ENCODE peak calls at places on chromosomes 7 and 10, in four cellular contexts. One of them, this sample, is unnamed.

GRCh38 chr7:138924551-138925225 is 56.5 kb downstream of the KIAA1549 start:
- DNase-seq in heart left ventricle: no peak
- DNase-seq in tibial artery: no peak
- DNase-seq in dorsolateral prefrontal cortex: no peak
- DNase-seq in this sample: no peak

GRCh38 chr10:124574456-124575070 is 112.9 kb downstream of the LHPP start:
- DNase-seq in tibial artery: peak; percentile 43
- DNase-seq in heart left ventricle: peak; percentile 23
- DNase-seq in dorsolateral prefrontal cortex: no peak
- DNase-seq in this sample: no peak

GRCh38 chr10:32958085-32958991 is at the start of gene ITGB1:
- DNase-seq in dorsolateral prefrontal cortex: peak; percentile 93
- DNase-seq in tibial artery: peak; percentile 98
- DNase-seq in heart left ventricle: peak; percentile 99
- DNase-seq in this sample: peak; percentile 95

GRCh38 chr7:99621271-99621670 is 4.5 kb downstream of the ZSCAN25 start:
- DNase-seq in dorsolateral prefrontal cortex: no peak
- DNase-seq in tibial artery: peak; percentile 39
- DNase-seq in heart left ventricle: no peak
- DNase-seq in this sample: no peak

GRCh38 chr10:87546971-87547413 is 42.3 kb downstream of the MINPP1 start:
- DNase-seq in heart left ventricle: no peak
- DNase-seq in dorsolateral prefrontal cortex: no peak
- DNase-seq in tibial artery: no peak
- DNase-seq in this sample: no peak

GRCh38 chr10:93821051-93821772 is 63.5 kb downstream of the LGI1 start:
- DNase-seq in tibial artery: no peak
- DNase-seq in heart left ventricle: no peak
- DNase-seq in dorsolateral prefrontal cortex: no peak
- DNase-seq in this sample: no peak

GRCh38 chr7:131109011-131109756 is 218.5 kb upstream of the MKLN1 start:
- DNase-seq in heart left ventricle: no peak
- DNase-seq in dorsolateral prefrontal cortex: no peak
- DNase-seq in tibial artery: no peak
- DNase-seq in this sample: no peak

GRCh38 chr7:36216063-36216684 is 63.1 kb downstream of the EEPD1 start:
- DNase-seq in tibial artery: peak; percentile 73
- DNase-seq in dorsolateral prefrontal cortex: no peak
- DNase-seq in heart left ventricle: no peak
- DNase-seq in this sample: no peak

GRCh38 chr10:14124951-14125350 is 205.8 kb downstream of the FRMD4A start:
- DNase-seq in heart left ventricle: no peak
- DNase-seq in tibial artery: no peak
- DNase-seq in dorsolateral prefrontal cortex: no peak
- DNase-seq in this sample: no peak

GRCh38 chr7:21370283-21370982 is 57.5 kb upstream of the SP4 start:
- DNase-seq in heart left ventricle: no peak
- DNase-seq in dorsolateral prefrontal cortex: no peak
- DNase-seq in tibial artery: no peak
- DNase-seq in this sample: no peak

GRCh38 chr7:79298145-79298760 is 155.2 kb downstream of the MAGI2 start:
- DNase-seq in dorsolateral prefrontal cortex: no peak
- DNase-seq in heart left ventricle: no peak
- DNase-seq in tibial artery: no peak
- DNase-seq in this sample: peak; percentile 64

GRCh38 chr10:8054498-8055407 is at the start of gene GATA3:
- DNase-seq in dorsolateral prefrontal cortex: no peak
- DNase-seq in tibial artery: no peak
- DNase-seq in heart left ventricle: peak; percentile 66
- DNase-seq in this sample: peak; percentile 56

GRCh38 chr10:103820101-103821062 is 35.0 kb downstream of the SH3PXD2A start:
- DNase-seq in tibial artery: peak; percentile 91
- DNase-seq in dorsolateral prefrontal cortex: no peak
- DNase-seq in heart left ventricle: peak; percentile 91
- DNase-seq in this sample: peak; percentile 48

GRCh38 chr7:27992755-27993478 is 187.7 kb downstream of the JAZF1 start:
- DNase-seq in dorsolateral prefrontal cortex: no peak
- DNase-seq in tibial artery: no peak
- DNase-seq in heart left ventricle: no peak
- DNase-seq in this sample: peak; percentile 71

GRCh38 chr10:130425169-130425568 is 289.0 kb downstream of the GLRX3 start:
- DNase-seq in dorsolateral prefrontal cortex: no peak
- DNase-seq in heart left ventricle: no peak
- DNase-seq in tibial artery: no peak
- DNase-seq in this sample: no peak

GRCh38 chr7:69342154-69342884 is 256.0 kb upstream of the AUTS2 start:
- DNase-seq in dorsolateral prefrontal cortex: no peak
- DNase-seq in tibial artery: no peak
- DNase-seq in heart left ventricle: no peak
- DNase-seq in this sample: no peak

GRCh38 chr10:124680675-124681074 is 63.5 kb downstream of the FAM53B start:
- DNase-seq in dorsolateral prefrontal cortex: no peak
- DNase-seq in heart left ventricle: peak; percentile 59
- DNase-seq in tibial artery: peak; percentile 78
- DNase-seq in this sample: no peak

GRCh38 chr10:119644994-119645393 is 6.2 kb upstream of the BAG3 start:
- DNase-seq in dorsolateral prefrontal cortex: no peak
- DNase-seq in tibial artery: no peak
- DNase-seq in heart left ventricle: no peak
- DNase-seq in this sample: no peak

GRCh38 chr7:125357681-125358440 is 428.2 kb upstream of the POT1 start:
- DNase-seq in dorsolateral prefrontal cortex: no peak
- DNase-seq in tibial artery: no peak
- DNase-seq in heart left ventricle: no peak
- DNase-seq in this sample: no peak

GRCh38 chr7:159017210-159017609 is 127.5 kb downstream of the VIPR2 start:
- DNase-seq in heart left ventricle: no peak
- DNase-seq in dorsolateral prefrontal cortex: peak; percentile 16
- DNase-seq in tibial artery: no peak
- DNase-seq in this sample: no peak

GRCh38 chr7:55641273-55641691 is 69.0 kb upstream of the VOPP1 start:
- DNase-seq in heart left ventricle: no peak
- DNase-seq in dorsolateral prefrontal cortex: no peak
- DNase-seq in tibial artery: no peak
- DNase-seq in this sample: peak; percentile 61

GRCh38 chr7:22060197-22060596 is 114.5 kb upstream of the CDCA7L start:
- DNase-seq in tibial artery: no peak
- DNase-seq in dorsolateral prefrontal cortex: no peak
- DNase-seq in heart left ventricle: no peak
- DNase-seq in this sample: no peak

GRCh38 chr7:105885386-105886111 is 9.2 kb upstream of the ATXN7L1 start:
- DNase-seq in dorsolateral prefrontal cortex: peak; percentile 35
- DNase-seq in tibial artery: no peak
- DNase-seq in heart left ventricle: peak; percentile 37
- DNase-seq in this sample: no peak

GRCh38 chr10:129725482-129725881 is 238.6 kb downstream of the EBF3 start:
- DNase-seq in dorsolateral prefrontal cortex: no peak
- DNase-seq in tibial artery: no peak
- DNase-seq in heart left ventricle: no peak
- DNase-seq in this sample: no peak

GRCh38 chr7:155343150-155343549 is 45.5 kb downstream of the INSIG1 start:
- DNase-seq in dorsolateral prefrontal cortex: no peak
- DNase-seq in heart left ventricle: no peak
- DNase-seq in tibial artery: no peak
- DNase-seq in this sample: peak; percentile 9

GRCh38 chr10:84563355-84563754 is 235.0 kb downstream of the CCSER2 start:
- DNase-seq in heart left ventricle: no peak
- DNase-seq in dorsolateral prefrontal cortex: no peak
- DNase-seq in tibial artery: no peak
- DNase-seq in this sample: no peak

GRCh38 chr7:7970113-7970619 is 1.6 kb downstream of the GLCCI1 start:
- DNase-seq in heart left ventricle: no peak
- DNase-seq in dorsolateral prefrontal cortex: no peak
- DNase-seq in tibial artery: no peak
- DNase-seq in this sample: no peak

GRCh38 chr10:93039721-93040120 is 20.9 kb upstream of the CYP26C1 start:
- DNase-seq in tibial artery: no peak
- DNase-seq in dorsolateral prefrontal cortex: no peak
- DNase-seq in heart left ventricle: no peak
- DNase-seq in this sample: no peak

GRCh38 chr10:110512461-110513187 is 14.9 kb downstream of the DUSP5 start:
- DNase-seq in dorsolateral prefrontal cortex: no peak
- DNase-seq in heart left ventricle: no peak
- DNase-seq in tibial artery: no peak
- DNase-seq in this sample: no peak

GRCh38 chr10:82392533-82392932 is 517.5 kb downstream of the NRG3 start:
- DNase-seq in heart left ventricle: no peak
- DNase-seq in dorsolateral prefrontal cortex: no peak
- DNase-seq in tibial artery: no peak
- DNase-seq in this sample: no peak

GRCh38 chr10:23174075-23174973 is 17.8 kb upstream of the PTF1A start:
- DNase-seq in dorsolateral prefrontal cortex: no peak
- DNase-seq in tibial artery: no peak
- DNase-seq in heart left ventricle: no peak
- DNase-seq in this sample: no peak

GRCh38 chr10:23172429-23172828 is 19.7 kb upstream of the PTF1A start:
- DNase-seq in heart left ventricle: no peak
- DNase-seq in dorsolateral prefrontal cortex: no peak
- DNase-seq in tibial artery: no peak
- DNase-seq in this sample: no peak

GRCh38 chr10:23172846-23173548 is 19.1 kb upstream of the PTF1A start:
- DNase-seq in dorsolateral prefrontal cortex: peak; percentile 49
- DNase-seq in heart left ventricle: no peak
- DNase-seq in tibial artery: no peak
- DNase-seq in this sample: no peak

GRCh38 chr10:23174974-23175512 is 17.1 kb upstream of the PTF1A start:
- DNase-seq in heart left ventricle: no peak
- DNase-seq in dorsolateral prefrontal cortex: no peak
- DNase-seq in tibial artery: no peak
- DNase-seq in this sample: no peak

DNA sequence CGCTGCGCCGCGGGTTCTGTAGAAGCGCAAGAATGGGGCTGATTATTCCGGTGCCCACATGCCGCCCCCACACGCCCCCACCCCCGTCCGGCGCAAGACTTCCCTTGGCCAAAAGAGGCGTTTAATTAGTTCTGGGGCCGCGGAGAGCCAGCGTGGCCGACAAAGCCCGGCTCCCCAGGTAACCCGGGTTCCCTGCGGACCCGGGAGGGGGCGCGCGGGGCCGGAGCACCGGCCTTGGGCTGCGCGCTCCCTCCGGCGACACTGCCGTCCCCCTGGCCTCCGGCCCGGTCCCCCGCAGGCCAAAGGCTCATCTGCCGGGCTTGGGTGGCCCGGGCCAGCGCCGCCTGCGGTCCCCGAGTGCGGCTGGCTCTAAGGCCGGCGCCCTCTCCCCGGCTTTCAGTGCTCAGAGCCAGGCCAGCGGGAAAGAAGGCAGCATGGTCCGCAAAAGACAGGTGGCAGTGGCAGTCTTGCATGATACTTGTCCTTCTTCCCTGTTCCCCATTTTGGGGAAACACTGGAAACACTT is 18.5 kb upstream of the PTF1A start:
- DNase-seq in tibial artery: no peak
- DNase-seq in heart left ventricle: no peak
- DNase-seq in dorsolateral prefrontal cortex: no peak
- DNase-seq in this sample: no peak
- H3K4me3 ChIP-seq in tibial artery: no peak overlapping the region
- H3K4me3 ChIP-seq in heart left ventricle: peak overlapping the region; percentile 25
- H3K4me3 ChIP-seq in dorsolateral prefrontal cortex: peak overlapping the region; percentile 37
- H3K4me3 ChIP-seq in this sample: no peak overlapping the region

GRCh38 chr7:1693991-1694524 is 24.0 kb downstream of the ELFN1 start:
- DNase-seq in tibial artery: peak; percentile 54
- DNase-seq in dorsolateral prefrontal cortex: peak; percentile 68
- DNase-seq in heart left ventricle: no peak
- DNase-seq in this sample: peak; percentile 62
- H3K27ac ChIP-seq in tibial artery: no peak overlapping the region
- H3K27ac ChIP-seq in dorsolateral prefrontal cortex: peak overlapping the region; percentile 31
- H3K27ac ChIP-seq in heart left ventricle: no peak overlapping the region
- H3K27ac ChIP-seq in this sample: no peak overlapping the region

GRCh38 chr10:75400769-75401568 is 595 bp downstream of the ZNF503 start:
- DNase-seq in tibial artery: peak; percentile 84
- DNase-seq in dorsolateral prefrontal cortex: no peak
- DNase-seq in heart left ventricle: peak; percentile 72
- DNase-seq in this sample: peak; percentile 65

GRCh38 chr10:75402486-75403143 is 1.1 kb upstream of the ZNF503 start:
- DNase-seq in dorsolateral prefrontal cortex: no peak
- DNase-seq in heart left ventricle: peak; percentile 47
- DNase-seq in tibial artery: peak; percentile 75
- DNase-seq in this sample: peak; percentile 44

GRCh38 chr10:75403144-75404022 is 1.8 kb upstream of the ZNF503 start:
- DNase-seq in tibial artery: peak; percentile 73
- DNase-seq in heart left ventricle: peak; percentile 54
- DNase-seq in dorsolateral prefrontal cortex: no peak
- DNase-seq in this sample: peak; percentile 29

GRCh38 chr10:75400163-75400768 is 1.3 kb downstream of the ZNF503 start:
- DNase-seq in dorsolateral prefrontal cortex: no peak
- DNase-seq in heart left ventricle: no peak
- DNase-seq in tibial artery: no peak
- DNase-seq in this sample: peak; percentile 31

GRCh38 chr10:75401569-75402485 is at the start of gene ZNF503:
- DNase-seq in heart left ventricle: peak; percentile 99
- DNase-seq in tibial artery: peak; percentile 99
- DNase-seq in dorsolateral prefrontal cortex: peak; percentile 98
- DNase-seq in this sample: peak; percentile 98
- TF ChIP-seq CTCF in heart left ventricle: peak; percentile 35
- TF ChIP-seq CTCF in tibial artery: peak; percentile 25
- TF ChIP-seq CTCF in dorsolateral prefrontal cortex: no peak
- TF ChIP-seq CTCF in this sample: no peak

GRCh38 chr10:60863796-60864195 is 80.2 kb downstream of the RHOBTB1 start:
- DNase-seq in dorsolateral prefrontal cortex: no peak
- DNase-seq in tibial artery: no peak
- DNase-seq in heart left ventricle: no peak
- DNase-seq in this sample: no peak
- H3K4me3 ChIP-seq in dorsolateral prefrontal cortex: no peak overlapping the region
- H3K4me3 ChIP-seq in tibial artery: no peak overlapping the region
- H3K4me3 ChIP-seq in heart left ventricle: no peak overlapping the region
- H3K4me3 ChIP-seq in this sample: no peak overlapping the region

GRCh38 chr10:79149662-79150443 is 81.1 kb downstream of the ZMIZ1 start:
- DNase-seq in heart left ventricle: peak; percentile 92
- DNase-seq in tibial artery: peak; percentile 89
- DNase-seq in dorsolateral prefrontal cortex: no peak
- DNase-seq in this sample: peak; percentile 62

GRCh38 chr10:79149345-79149661 is 80.5 kb downstream of the ZMIZ1 start:
- DNase-seq in heart left ventricle: no peak
- DNase-seq in dorsolateral prefrontal cortex: no peak
- DNase-seq in tibial artery: no peak
- DNase-seq in this sample: no peak

GRCh38 chr10:79148452-79149344 is 79.9 kb downstream of the ZMIZ1 start:
- DNase-seq in heart left ventricle: peak; percentile 90
- DNase-seq in tibial artery: peak; percentile 80
- DNase-seq in dorsolateral prefrontal cortex: peak; percentile 80
- DNase-seq in this sample: peak; percentile 60

GRCh38 chr10:79152423-79152817 is 83.7 kb downstream of the ZMIZ1 start:
- DNase-seq in tibial artery: no peak
- DNase-seq in heart left ventricle: no peak
- DNase-seq in dorsolateral prefrontal cortex: no peak
- DNase-seq in this sample: no peak

DNA sequence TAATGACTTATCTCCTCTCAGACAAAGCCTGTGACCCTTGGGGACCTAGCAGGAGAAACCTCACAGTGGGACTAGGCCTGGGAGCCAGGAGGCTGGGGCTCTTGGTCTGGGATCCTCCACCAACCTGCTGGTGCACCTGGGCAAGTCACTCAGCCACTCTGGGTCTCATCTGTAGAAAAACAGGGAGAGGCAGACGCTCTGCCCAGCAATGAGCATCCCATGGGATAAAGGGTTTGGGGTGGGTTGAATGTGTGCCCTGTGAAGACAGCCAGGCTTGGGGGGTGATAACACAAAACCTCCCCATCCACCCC is 81.6 kb downstream of the ZMIZ1 start:
- DNase-seq in tibial artery: no peak
- DNase-seq in dorsolateral prefrontal cortex: no peak
- DNase-seq in heart left ventricle: no peak
- DNase-seq in this sample: no peak
- H3K27ac ChIP-seq in tibial artery: peak overlapping the region; percentile 80
- H3K27ac ChIP-seq in dorsolateral prefrontal cortex: peak overlapping the region; percentile 79
- H3K27ac ChIP-seq in heart left ventricle: peak overlapping the region; percentile 97
- H3K27ac ChIP-seq in this sample: no peak overlapping the region